ENCODE peak calls at places on chromosomes 2 and 18, in six cellular contexts. D is glutamatergic neuron, P is colonic mucosa, M is fibroblast of mammary gland, N is mucosa of descending colon, V is fibroblast of lung. E is an unnamed sample.

GRCh38 chr2:216956820-216957493 is 97.1 kb upstream of the TNP1 start:
- DNase-seq in D (no peak), P (no peak), M (peak; percentile 19), N (no peak), V (peak; percentile 70), E (no peak)

GRCh38 chr18:45920367-45920766 is 46.8 kb downstream of the EPG5 start:
- DNase-seq in D (no peak), P (peak; percentile 68), M (peak; percentile 85), N (peak; percentile 71), V (peak; percentile 68), E (no peak)

GRCh38 chr2:58664523-58665155 is 423.5 kb upstream of the FANCL start:
- DNase-seq in D (no peak), P (no peak), M (peak; percentile 8), N (no peak), V (no peak), E (no peak)

GRCh38 chr2:99297990-99298389 is 3.0 kb downstream of the LYG1 start:
- DNase-seq in D (no peak), P (no peak), M (peak; percentile 81), N (no peak), V (no peak), E (no peak)

GRCh38 chr2:159130302-159130701 is 156.2 kb downstream of the WDSUB1 start:
- DNase-seq in D (no peak), P (no peak), M (no peak), N (no peak), V (peak; percentile 36), E (no peak)

GRCh38 chr2:170221317-170222288 is 43.7 kb downstream of the MYO3B start:
- DNase-seq in D (no peak), P (no peak), M (peak; percentile 43), N (no peak), V (peak; percentile 52), E (no peak)

GRCh38 chr2:54454548-54454921 is 1.6 kb upstream of the SPTBN1 start:
- DNase-seq in D (no peak), P (no peak), M (no peak), N (no peak), V (no peak), E (no peak)

GRCh38 chr2:11914455-11914854 is 168.0 kb downstream of the LPIN1 start:
- DNase-seq in D (no peak), P (no peak), M (peak; percentile 28), N (no peak), V (peak; percentile 22), E (no peak)

GRCh38 chr2:50615296-50615695 is 416.6 kb downstream of the NRXN1 start:
- DNase-seq in D (no peak), P (no peak), M (no peak), N (no peak), V (no peak), E (no peak)

GRCh38 chr2:65320042-65320711 is 92.5 kb downstream of the ACTR2 start:
- DNase-seq in D (no peak), P (no peak), M (peak; percentile 98), N (no peak), V (peak; percentile 98), E (no peak)

GRCh38 chr2:71849603-71850305 is 297.9 kb downstream of the CYP26B1 start:
- DNase-seq in D (no peak), P (no peak), M (no peak), N (no peak), V (no peak), E (no peak)

GRCh38 chr18:55302337-55302833 is 285.6 kb downstream of the TCF4 start:
- DNase-seq in D (peak; percentile 19), P (no peak), M (peak; percentile 45), N (no peak), V (peak; percentile 39), E (no peak)

GRCh38 chr2:24970483-24971299 is 1.1 kb downstream of the DNAJC27 start:
- DNase-seq in D (no peak), P (peak; percentile 21), M (peak; percentile 53), N (no peak), V (peak; percentile 51), E (no peak)

GRCh38 chr2:151395509-151396374 is 14.0 kb upstream of the RIF1 start:
- DNase-seq in D (no peak), P (no peak), M (no peak), N (no peak), V (no peak), E (no peak)

GRCh38 chr2:166343467-166343866 is 32.3 kb downstream of the SCN9A start:
- DNase-seq in D (peak; percentile 50), P (no peak), M (no peak), N (no peak), V (no peak), E (no peak)

GRCh38 chr2:133736674-133737073 is 168.4 kb upstream of the NCKAP5 start:
- DNase-seq in D (no peak), P (no peak), M (no peak), N (no peak), V (no peak), E (no peak)

GRCh38 chr2:240348522-240348921 is 86.9 kb upstream of the GPC1 start:
- DNase-seq in D (peak; percentile 11), P (no peak), M (no peak), N (peak; percentile 6), V (peak; percentile 10), E (peak; percentile 77)

GRCh38 chr2:186496401-186496800 is 10.3 kb downstream of the ZC3H15 start:
- DNase-seq in D (no peak), P (no peak), M (no peak), N (no peak), V (peak; percentile 57), E (no peak)

GRCh38 chr2:225002039-225002655 is 40.1 kb downstream of the DOCK10 start:
- DNase-seq in D (peak; percentile 33), P (peak; percentile 83), M (peak; percentile 85), N (no peak), V (peak; percentile 64), E (no peak)

GRCh38 chr18:67509711-67510110 is 6.8 kb downstream of the DSEL start:
- DNase-seq in D (no peak), P (no peak), M (peak; percentile 92), N (no peak), V (peak; percentile 77), E (no peak)

GRCh38 chr18:67514465-67514864 is 2.1 kb downstream of the DSEL start:
- DNase-seq in D (no peak), P (no peak), M (no peak), N (no peak), V (no peak), E (no peak)

GRCh38 chr18:67513285-67513684 is 3.2 kb downstream of the DSEL start:
- DNase-seq in D (no peak), P (no peak), M (no peak), N (no peak), V (no peak), E (no peak)

GRCh38 chr18:67510831-67511230 is 5.7 kb downstream of the DSEL start:
- DNase-seq in D (no peak), P (no peak), M (peak; percentile 46), N (no peak), V (no peak), E (no peak)

GRCh38 chr18:67511840-67512239 is 4.7 kb downstream of the DSEL start:
- DNase-seq in D (no peak), P (no peak), M (no peak), N (no peak), V (no peak), E (no peak)
- TF ChIP-seq CTCF in D (no peak), P (no peak), M (no peak), N (no peak), V (no peak), E (no peak)

GRCh38 chr2:227461878-227462462 is 10.0 kb upstream of the AGFG1 start:
- DNase-seq in D (no peak), P (no peak), M (no peak), N (no peak), V (no peak), E (no peak)

GRCh38 chr2:227462463-227462951 is 9.4 kb upstream of the AGFG1 start:
- DNase-seq in D (no peak), P (no peak), M (no peak), N (no peak), V (no peak), E (no peak)

GRCh38 chr2:227462972-227463931 is 8.7 kb upstream of the AGFG1 start:
- DNase-seq in D (no peak), P (no peak), M (peak; percentile 48), N (no peak), V (no peak), E (no peak)

GRCh38 chr2:227460833-227461232 is 11.1 kb upstream of the AGFG1 start:
- DNase-seq in D (no peak), P (no peak), M (peak; percentile 55), N (no peak), V (peak; percentile 60), E (no peak)

DNA sequence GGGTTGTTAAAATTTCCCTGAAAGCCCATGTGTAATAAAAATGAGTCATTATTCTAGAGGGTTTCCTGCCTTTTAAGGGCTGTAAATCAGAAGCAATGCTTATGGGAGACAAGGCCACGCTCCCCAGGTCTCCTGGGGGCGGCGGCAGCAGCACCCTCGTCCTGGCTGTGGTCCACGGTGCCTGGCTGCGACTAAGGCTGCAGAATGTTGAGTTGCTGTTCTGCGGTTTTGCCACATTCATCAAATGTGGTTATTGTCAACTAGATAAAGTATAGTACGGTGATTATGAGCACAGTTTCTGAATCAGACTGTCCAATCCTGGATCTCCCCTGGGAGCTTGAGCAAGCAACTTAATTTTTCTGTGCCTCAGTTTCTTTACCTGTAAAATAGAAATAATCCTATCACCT is 11.9 kb upstream of the AGFG1 start:
- DNase-seq in D (no peak), P (no peak), M (peak; percentile 88), N (no peak), V (peak; percentile 97), E (no peak)
- TF ChIP-seq CTCF in D (no peak), P (no peak), M (no peak), N (no peak), V (no peak), E (no peak)

GRCh38 chr2:20052229-20052871 is 922 bp upstream of the LAPTM4A start:
- DNase-seq in D (no peak), P (no peak), M (peak; percentile 51), N (no peak), V (peak; percentile 42), E (no peak)
- TF ChIP-seq CTCF in D (no peak), P (no peak), M (no peak), N (no peak), V (no peak), E (peak; percentile 34)

GRCh38 chr18:39105095-39105494 is 1539.5 kb upstream of the CELF4 start:
- DNase-seq in D (peak; percentile 27), P (no peak), M (no peak), N (no peak), V (no peak), E (no peak)
- TF ChIP-seq CTCF in D (no peak), P (no peak), M (no peak), N (no peak), V (no peak), E (no peak)

E was measured in chondrocyte.